ENCODE peak calls at places on chromosomes 4 and X, in six cellular contexts. I is foreskin fibroblast, K is lower leg skin, O is mammary epithelial cell, V is GM12865, P is fibroblast of villous mesenchyme. Y is an unnamed sample.

GRCh38 chr4:18930487-18930886 is 908.9 kb upstream of the LCORL start:
- DNase-seq in I (no peak), K (no peak), O (no peak), V (no peak), P (no peak), Y (no peak)

GRCh38 chr4:188246488-188246887 is 107.2 kb downstream of the TRIML1 start:
- DNase-seq in I (no peak), K (no peak), O (no peak), V (no peak), P (no peak), Y (no peak)

GRCh38 chr4:101331017-101331416 is 16.3 kb downstream of the PPP3CA start:
- DNase-seq in I (no peak), K (no peak), O (peak; percentile 73), V (no peak), P (no peak), Y (no peak)

GRCh38 chr4:155197757-155198156 is 10.7 kb upstream of the NPY2R start:
- DNase-seq in I (no peak), K (no peak), O (no peak), V (no peak), P (no peak), Y (no peak)

GRCh38 chr4:26021417-26022345 is 107.7 kb downstream of the SMIM20 start:
- DNase-seq in I (no peak), K (peak; percentile 53), O (no peak), V (no peak), P (no peak), Y (no peak)

GRCh38 chrX:24245201-24245600 is 68.7 kb downstream of the SUPT20HL2 start:
- DNase-seq in I (peak; percentile 32), K (no peak), O (peak; percentile 46), V (no peak), P (peak; percentile 82), Y (peak; percentile 46)

GRCh38 chrX:18714910-18715309 is 7.5 kb downstream of the PPEF1 start:
- DNase-seq in I (no peak), K (no peak), O (no peak), V (no peak), P (no peak), Y (no peak)

GRCh38 chr4:77618383-77619241 is 13.0 kb downstream of the CXCL13 start:
- DNase-seq in I (peak; percentile 57), K (peak; percentile 89), O (peak; percentile 59), V (peak; percentile 70), P (peak; percentile 68), Y (peak; percentile 75)

GRCh38 chrX:9595131-9595530 is 130.3 kb downstream of the TBL1X start:
- DNase-seq in I (no peak), K (peak; percentile 21), O (no peak), V (no peak), P (peak; percentile 21), Y (peak; percentile 68)

GRCh38 chr4:1177274-1178141 is 5.1 kb upstream of the SPON2 start:
- DNase-seq in I (no peak), K (peak; percentile 89), O (peak; percentile 85), V (no peak), P (peak; percentile 47), Y (no peak)

GRCh38 chr4:13584481-13584880 is 40.2 kb upstream of the NKX3-2 start:
- DNase-seq in I (no peak), K (no peak), O (no peak), V (no peak), P (no peak), Y (no peak)

GRCh38 chrX:2878563-2878962 is 49.8 kb downstream of the GYG2 start:
- DNase-seq in I (no peak), K (no peak), O (no peak), V (no peak), P (no peak), Y (no peak)
- TF ChIP-seq CTCF in I (no peak), K (no peak), O (no peak), V (no peak), P (no peak), Y (no peak)

DNA sequence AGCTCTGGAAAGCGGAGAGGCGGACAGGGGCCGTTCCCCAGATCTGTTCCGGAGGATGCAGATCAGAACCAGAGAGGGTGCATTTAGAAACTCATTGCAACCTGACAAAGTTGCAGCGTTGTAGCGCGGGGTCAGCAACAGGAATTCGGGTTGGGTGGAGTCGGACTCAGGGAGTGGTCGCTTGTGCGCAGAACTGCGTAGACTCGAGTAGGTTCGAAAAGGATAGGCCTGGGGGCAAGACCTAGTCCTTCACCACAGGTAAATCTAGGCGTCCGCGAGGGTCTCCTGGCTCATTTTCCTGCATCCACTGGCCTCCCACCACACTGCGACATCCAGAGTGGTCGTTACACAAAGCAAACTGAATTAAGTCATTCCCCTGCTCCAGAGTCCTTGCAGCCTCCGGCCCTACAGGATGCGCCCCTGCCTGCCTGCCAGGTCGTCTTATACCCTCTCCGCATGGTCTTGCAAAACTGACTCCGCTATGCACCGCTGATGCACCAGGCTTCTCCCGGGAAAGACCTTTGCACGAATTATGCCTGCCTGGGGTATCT is 4.7 kb upstream of the ZNF518B start:
- DNase-seq in I (no peak), K (no peak), O (no peak), V (no peak), P (no peak), Y (no peak)
- H3K4me3 ChIP-seq in I (peak overlapping the region; percentile 30), K (no peak overlapping the region), O (no peak overlapping the region), V (no peak overlapping the region), P (peak overlapping the region; percentile 44), Y (peak overlapping the region; percentile 6)

DNA sequence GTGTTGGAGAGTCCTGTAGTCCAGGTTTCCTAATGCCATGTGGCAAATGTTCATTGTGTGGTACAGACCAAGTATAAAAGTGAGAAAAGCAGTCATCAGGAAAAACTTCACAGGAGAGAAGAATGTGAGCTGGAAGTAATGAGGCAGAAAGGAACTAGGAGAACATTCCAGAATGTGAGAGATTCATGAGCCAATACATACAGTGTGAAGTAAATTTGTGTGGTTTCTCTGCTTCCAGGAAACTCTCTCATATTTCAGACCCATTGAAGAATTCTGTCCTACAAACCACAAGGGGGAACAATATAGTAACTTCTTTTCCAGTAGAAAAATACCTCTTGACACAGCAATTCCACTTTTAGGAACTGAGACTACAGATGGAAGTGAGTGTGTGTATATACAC is 136.5 kb downstream of the RNF150 start:
- DNase-seq in I (peak; percentile 33), K (no peak), O (no peak), V (no peak), P (peak; percentile 5), Y (peak; percentile 90)
- TF ChIP-seq CTCF in I (peak; percentile 14), K (no peak), O (no peak), V (no peak), P (no peak), Y (peak; percentile 22)

GRCh38 chrX:72029473-72030411 is 102.0 kb downstream of the RTL5 start:
- DNase-seq in I (peak; percentile 81), K (peak; percentile 84), O (peak; percentile 77), V (no peak), P (peak; percentile 75), Y (peak; percentile 86)
- H3K4me3 ChIP-seq in I (peak overlapping the region; percentile 11), K (no peak overlapping the region), O (no peak overlapping the region), V (no peak overlapping the region), P (no peak overlapping the region), Y (no peak overlapping the region)

GRCh38 chrX:85037114-85037513 is 33.4 kb downstream of the APOOL start:
- DNase-seq in I (no peak), K (no peak), O (peak; percentile 27), V (no peak), P (no peak), Y (no peak)
- TF ChIP-seq CTCF in I (no peak), K (no peak), O (no peak), V (no peak), P (no peak), Y (no peak)

Y was measured in astrocyte of the spinal cord.